ENCODE peak calls at places on chromosomes 13 and 19, in four cellular contexts. C is retinal pigment epithelial cell, R is pancreas, P is nephron progenitor cell. V is an unnamed sample.

GRCh38 chr19:33953592-33953991 is 156.9 kb downstream of the KCTD15 start:
- DNase-seq in R (no peak), P (no peak), C (no peak), V (no peak)

GRCh38 chr13:97142452-97142851 is 79.7 kb upstream of the MBNL2 start:
- DNase-seq in C (no peak), P (no peak), R (peak), V (no peak)

GRCh38 chr13:46392967-46393366 is 5.9 kb upstream of the RUBCNL start:
- DNase-seq in C (no peak), R (no peak), P (no peak), V (no peak)

GRCh38 chr13:110471833-110472162 is 89.7 kb downstream of the RAB20 start:
- DNase-seq in C (no peak), R (no peak), P (no peak), V (no peak)

GRCh38 chr19:47430041-47430802 is 10.9 kb upstream of the MEIS3 start:
- DNase-seq in P (peak), C (no peak), R (no peak), V (no peak)

GRCh38 chr13:80742027-80742426 is 401.1 kb upstream of the SPRY2 start:
- DNase-seq in C (no peak), P (no peak), R (no peak), V (no peak)

GRCh38 chr13:42696191-42696590 is 85.2 kb upstream of the FAM216B start:
- DNase-seq in C (peak), P (no peak), R (no peak), V (no peak)

GRCh38 chr19:34017024-34017423 is 155.3 kb upstream of the LSM14A start:
- DNase-seq in P (no peak), R (no peak), C (no peak), V (no peak)

GRCh38 chr13:95676100-95676774 is 702 bp upstream of the DNAJC3 start:
- DNase-seq in R (no peak), C (no peak), P (no peak), V (no peak)

GRCh38 chr13:46071590-46072249 is 19.2 kb upstream of the ZC3H13 start:
- DNase-seq in P (no peak), R (no peak), C (no peak), V (no peak)

GRCh38 chr19:57282011-57282636 is 1.8 kb downstream of the ZNF460 start:
- DNase-seq in C (no peak), P (no peak), R (no peak), V (no peak)

GRCh38 chr13:36345438-36346221 is 564 bp downstream of the SPART start:
- DNase-seq in P (peak), C (peak), R (peak), V (no peak)

GRCh38 chr13:23271331-23271730 is 90.6 kb downstream of the SGCG start:
- DNase-seq in P (no peak), R (no peak), C (no peak), V (no peak)

GRCh38 chr19:5017235-5017634 is 48.3 kb downstream of the KDM4B start:
- DNase-seq in C (no peak), R (no peak), P (no peak), V (no peak)

GRCh38 chr19:662207-662961 is 630 bp downstream of the RNF126 start:
- DNase-seq in C (no peak), R (peak), P (peak), V (no peak)

GRCh38 chr13:41231786-41232185 is 31.6 kb downstream of the MTRF1 start:
- DNase-seq in R (peak), C (no peak), P (peak), V (no peak)

GRCh38 chr13:99269627-99270252 is 11.6 kb upstream of the GPR18 start:
- DNase-seq in P (no peak), R (no peak), C (peak), V (no peak)
- TF ChIP-seq CTCF in P (peak), R (peak), C (peak), V (peak)

GRCh38 chr19:2167896-2168618 is 4.3 kb downstream of the DOT1L start:
- DNase-seq in C (no peak), R (no peak), P (no peak), V (no peak)

GRCh38 chr19:2170219-2170618 is 6.5 kb downstream of the DOT1L start:
- DNase-seq in P (peak), R (no peak), C (no peak), V (no peak)

GRCh38 chr19:2170987-2171348 is 7.2 kb downstream of the DOT1L start:
- DNase-seq in R (no peak), P (no peak), C (no peak), V (no peak)

GRCh38 chr19:2166741-2167738 is 3.3 kb downstream of the DOT1L start:
- DNase-seq in R (peak), C (no peak), P (no peak), V (no peak)

DNA sequence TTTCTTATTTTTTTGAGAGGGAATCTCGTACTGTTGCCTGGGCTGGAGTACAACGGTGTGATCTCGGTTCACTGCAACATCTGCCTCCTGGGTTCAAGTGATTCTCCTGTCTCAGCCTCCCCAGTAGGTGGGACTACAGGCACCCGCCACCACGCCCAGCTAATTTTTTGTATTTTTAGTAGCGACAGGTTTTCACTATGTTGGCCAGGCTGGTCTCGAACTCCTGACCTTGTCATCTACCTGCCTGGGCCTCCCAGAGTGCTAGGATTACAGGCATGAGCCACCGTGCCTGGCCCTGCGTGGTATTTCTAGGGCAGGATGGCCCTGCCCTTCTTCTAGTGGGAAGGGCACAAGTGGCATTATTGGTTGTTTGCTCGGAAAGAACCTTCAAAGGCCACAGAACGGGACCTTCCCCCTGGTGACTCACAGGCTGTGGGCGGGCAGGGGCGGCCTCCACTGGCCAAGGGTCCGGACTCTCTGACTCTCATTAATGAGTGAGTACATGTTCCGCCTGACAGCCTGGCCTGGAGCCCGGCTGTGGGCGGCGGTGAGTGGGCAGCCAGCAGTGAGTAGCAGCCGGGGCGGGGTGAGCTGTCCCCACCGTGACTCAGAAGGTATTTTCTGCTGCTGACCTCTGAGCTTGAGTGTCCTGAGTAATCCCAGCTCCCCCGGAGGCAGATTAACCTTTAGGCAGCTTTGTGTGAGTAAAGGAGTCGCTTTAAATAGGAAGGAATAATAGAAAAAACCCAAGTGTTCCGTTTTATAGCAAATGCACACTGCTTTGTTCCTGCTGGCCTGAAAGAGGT is 5.1 kb downstream of the DOT1L start:
- DNase-seq in P (peak), C (peak), R (peak), V (peak)
- TF ChIP-seq CTCF in P (no peak), C (no peak), R (no peak), V (peak)

GRCh38 chr13:30750036-30750435 is 14.7 kb downstream of the ALOX5AP start:
- DNase-seq in C (no peak), R (no peak), P (no peak), V (no peak)

GRCh38 chr13:30752991-30753616 is 17.8 kb downstream of the ALOX5AP start:
- DNase-seq in R (no peak), P (no peak), C (no peak), V (no peak)

GRCh38 chr13:30751183-30751933 is 16.0 kb downstream of the ALOX5AP start:
- DNase-seq in C (no peak), P (no peak), R (no peak), V (no peak)

GRCh38 chr13:30755678-30756077 is 20.3 kb downstream of the ALOX5AP start:
- DNase-seq in C (no peak), P (no peak), R (no peak), V (no peak)

DNA sequence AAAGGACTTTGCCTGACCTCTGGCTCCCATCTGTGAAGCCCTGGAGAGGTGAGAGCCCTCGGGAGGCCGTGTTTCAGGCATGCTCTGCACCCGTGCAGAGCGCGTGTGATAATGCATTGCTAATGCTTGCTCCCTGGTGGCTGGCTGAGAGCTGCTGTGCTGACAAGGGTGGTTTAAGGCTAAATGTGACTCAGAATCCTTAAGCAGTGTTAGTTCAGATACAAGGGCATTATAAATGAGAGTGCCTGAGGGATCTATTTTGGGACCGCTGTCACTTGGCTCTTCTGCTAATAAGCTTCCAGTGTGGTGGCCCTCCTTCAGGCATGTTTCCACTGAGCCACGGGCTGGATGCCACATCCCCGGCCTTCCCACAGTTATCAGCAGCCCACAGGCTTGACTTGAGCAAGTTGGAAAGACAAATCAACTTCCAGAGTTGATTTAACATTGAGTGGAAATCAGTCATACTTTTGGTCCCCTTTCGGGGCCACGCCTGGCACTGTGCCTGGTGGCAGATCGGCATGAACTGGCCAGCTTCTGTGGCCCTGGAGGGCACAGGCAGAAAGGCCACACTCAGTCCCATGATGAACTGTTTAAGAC is 17.0 kb downstream of the ALOX5AP start:
- DNase-seq in P (no peak), C (no peak), R (no peak), V (no peak)
- TF ChIP-seq CTCF in P (no peak), C (peak), R (no peak), V (peak)

DNA sequence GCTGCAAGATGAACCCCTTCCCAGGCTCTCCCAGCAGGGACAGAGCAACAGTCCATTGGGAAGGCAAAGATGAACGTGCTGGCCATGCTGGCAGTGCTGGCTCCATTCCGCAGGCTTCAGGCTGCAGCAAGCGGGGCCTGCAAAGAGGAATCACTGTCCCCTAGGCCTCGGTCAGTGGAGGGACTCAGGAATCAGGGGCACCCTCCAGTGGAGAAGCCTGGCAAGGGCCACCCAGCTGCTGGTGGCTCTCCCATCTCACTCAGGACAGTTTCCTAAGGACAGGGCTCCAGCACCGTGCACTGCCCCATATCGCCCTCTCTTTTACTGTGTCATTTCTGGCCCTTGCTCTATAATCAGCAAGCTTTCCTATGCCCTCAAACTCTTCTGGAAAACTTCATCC is 498.6 kb downstream of the EFNB2 start:
- DNase-seq in P (no peak), R (no peak), C (no peak), V (no peak)
- TF ChIP-seq CTCF in P (no peak), R (no peak), C (peak), V (no peak)

DNA sequence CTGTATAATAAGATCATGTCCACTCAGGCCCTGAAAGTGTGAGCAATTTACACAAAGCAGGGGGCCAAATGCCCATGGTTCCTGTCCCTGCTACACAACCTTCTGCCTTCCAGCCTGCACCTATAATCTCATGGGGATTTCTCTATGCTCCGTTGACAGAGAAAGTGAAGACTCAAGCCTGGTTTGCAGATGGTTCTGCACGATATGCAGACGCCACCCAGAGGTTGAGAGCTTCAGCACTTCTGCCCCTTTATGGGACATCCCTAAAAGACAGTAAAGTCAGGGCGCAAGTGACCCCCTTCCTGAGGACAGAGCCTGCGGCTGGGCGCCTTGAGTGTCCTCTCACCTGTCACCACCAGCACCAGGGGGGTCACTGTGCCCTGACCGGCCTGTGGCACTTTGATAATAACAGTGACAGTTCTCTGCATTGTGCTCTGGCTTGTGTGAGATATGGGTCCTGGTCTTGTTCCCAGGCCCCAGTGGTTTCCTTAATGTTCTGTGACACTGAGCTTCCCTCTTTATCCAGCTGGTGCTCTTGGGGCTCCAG is 15.1 kb downstream of the LILRA5 start:
- DNase-seq in R (no peak), P (no peak), C (no peak), V (no peak)
- TF ChIP-seq CTCF in R (no peak), P (no peak), C (no peak), V (no peak)

GRCh38 chr19:18428837-18429674 is 8.9 kb downstream of the ISYNA1 start:
- DNase-seq in P (peak), C (no peak), R (no peak), V (no peak)
- TF ChIP-seq CTCF in P (no peak), C (no peak), R (no peak), V (peak)

GRCh38 chr19:12790628-12791344 is 500 bp upstream of the JUNB start:
- DNase-seq in P (no peak), R (no peak), C (no peak), V (no peak)

GRCh38 chr19:12791345-12792047 is at the start of gene JUNB:
- DNase-seq in R (peak), C (peak), P (peak), V (no peak)

GRCh38 chr19:12792853-12793289 is 1.6 kb downstream of the JUNB start:
- DNase-seq in P (no peak), C (no peak), R (peak), V (no peak)

GRCh38 chr19:12793290-12794195 is 2.3 kb downstream of the JUNB start:
- DNase-seq in C (peak), R (peak), P (peak), V (no peak)

DNA sequence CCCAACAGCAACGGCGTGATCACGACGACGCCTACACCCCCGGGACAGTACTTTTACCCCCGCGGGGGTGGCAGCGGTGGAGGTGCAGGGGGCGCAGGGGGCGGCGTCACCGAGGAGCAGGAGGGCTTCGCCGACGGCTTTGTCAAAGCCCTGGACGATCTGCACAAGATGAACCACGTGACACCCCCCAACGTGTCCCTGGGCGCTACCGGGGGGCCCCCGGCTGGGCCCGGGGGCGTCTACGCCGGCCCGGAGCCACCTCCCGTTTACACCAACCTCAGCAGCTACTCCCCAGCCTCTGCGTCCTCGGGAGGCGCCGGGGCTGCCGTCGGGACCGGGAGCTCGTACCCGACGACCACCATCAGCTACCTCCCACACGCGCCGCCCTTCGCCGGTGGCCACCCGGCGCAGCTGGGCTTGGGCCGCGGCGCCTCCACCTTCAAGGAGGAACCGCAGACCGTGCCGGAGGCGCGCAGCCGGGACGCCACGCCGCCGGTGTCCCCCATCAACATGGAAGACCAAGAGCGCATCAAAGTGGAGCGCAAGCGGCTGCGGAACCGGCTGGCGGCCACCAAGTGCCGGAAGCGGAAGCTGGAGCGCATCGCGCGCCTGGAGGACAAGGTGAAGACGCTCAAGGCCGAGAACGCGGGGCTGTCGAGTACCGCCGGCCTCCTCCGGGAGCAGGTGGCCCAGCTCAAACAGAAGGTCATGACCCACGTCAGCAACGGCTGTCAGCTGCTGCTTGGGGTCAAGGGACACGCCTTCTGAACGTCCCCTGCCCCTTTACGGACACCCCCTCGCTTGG is 964 bp downstream of the JUNB start:
- DNase-seq in R (peak), P (peak), C (no peak), V (no peak)
- TF ChIP-seq CTCF in R (no peak), P (no peak), C (no peak), V (peak)

GRCh38 chr19:49588370-49589122 is 2.4 kb upstream of the PRR12 start:
- DNase-seq in R (no peak), P (no peak), C (no peak), V (no peak)

GRCh38 chr19:49591731-49592485 is 926 bp downstream of the PRR12 start:
- DNase-seq in P (peak), C (no peak), R (peak), V (no peak)

GRCh38 chr19:49590971-49591730 is at the start of gene PRR12:
- DNase-seq in P (peak), R (peak), C (no peak), V (no peak)

GRCh38 chr19:49589391-49589790 is 1.6 kb upstream of the PRR12 start:
- DNase-seq in R (no peak), P (no peak), C (no peak), V (no peak)

DNA sequence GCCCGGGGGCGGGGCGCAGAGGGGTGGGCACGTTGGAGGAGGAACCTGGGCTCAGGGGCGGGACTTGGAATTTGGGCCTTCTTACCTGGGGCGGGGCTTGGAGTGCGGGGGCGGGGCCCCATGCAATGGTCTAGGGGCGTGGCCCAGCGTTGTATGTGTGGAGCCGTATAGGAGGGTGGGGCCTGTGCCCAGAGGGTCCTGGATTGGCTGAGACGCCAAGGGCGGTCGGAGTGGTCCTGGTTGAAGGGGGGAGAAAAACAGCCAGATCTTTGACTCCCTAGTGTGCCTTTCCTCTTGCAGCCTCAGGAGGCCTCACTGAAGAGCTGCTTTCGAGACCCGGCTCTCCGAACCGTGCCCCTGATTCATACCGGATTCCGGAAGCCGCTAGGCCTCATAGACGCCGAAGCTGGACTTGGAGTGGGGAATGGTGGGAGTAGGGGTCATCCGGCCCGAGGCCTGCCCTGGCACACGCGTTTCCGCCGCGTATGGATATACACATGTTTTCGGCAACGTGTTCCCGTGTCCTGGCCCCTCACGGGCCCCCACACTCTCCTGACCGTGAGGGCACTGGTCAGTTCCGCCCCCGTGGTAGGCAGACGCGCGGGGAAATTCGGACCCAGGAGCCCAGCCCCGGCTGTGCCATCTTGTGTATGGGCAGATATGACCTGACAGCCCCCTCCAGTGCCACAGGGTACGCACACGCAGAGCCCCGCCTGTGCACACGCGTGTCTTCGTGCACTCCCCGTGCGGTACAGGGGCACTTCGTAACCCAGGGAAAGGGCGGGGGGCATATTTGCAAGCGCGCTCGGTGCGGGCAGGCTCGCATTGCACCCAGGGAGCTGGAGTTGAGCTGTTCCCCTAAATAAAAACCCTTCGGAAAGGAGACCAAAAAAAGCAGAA is 661 bp upstream of the PRR12 start:
- DNase-seq in C (peak), R (peak), P (peak), V (peak)
- TF ChIP-seq CTCF in C (no peak), R (no peak), P (no peak), V (peak)

GRCh38 chr19:40224342-40225148 is 1.9 kb downstream of the CCNP start:
- DNase-seq in C (no peak), P (no peak), R (peak), V (no peak)
- TF ChIP-seq CTCF in C (no peak), P (no peak), R (no peak), V (no peak)